ENCODE peak calls at places on chromosomes 3 and 15, in nine cellular contexts. One of them, this sample, is unnamed.

GRCh38 chr3:194013928-194014327 is 122.0 kb upstream of the HES1 start:
- DNase-seq in neural progenitor cell: no peak
- DNase-seq in hepatocyte: no peak
- DNase-seq in AG10803: no peak
- DNase-seq in WERI-Rb-1: no peak
- DNase-seq in thoracic aorta: no peak
- DNase-seq in heart right ventricle: no peak
- DNase-seq in fibroblast of pulmonary artery: no peak
- DNase-seq in heart left ventricle: no peak
- DNase-seq in this sample: no peak

GRCh38 chr3:49793486-49794085 is 6.1 kb downstream of the CDHR4 start:
- DNase-seq in neural progenitor cell: no peak
- DNase-seq in hepatocyte: no peak
- DNase-seq in AG10803: no peak
- DNase-seq in WERI-Rb-1: no peak
- DNase-seq in thoracic aorta: no peak
- DNase-seq in heart right ventricle: no peak
- DNase-seq in fibroblast of pulmonary artery: no peak
- DNase-seq in heart left ventricle: no peak
- DNase-seq in this sample: no peak

GRCh38 chr3:186622651-186623310 is 9.9 kb downstream of the AHSG start:
- DNase-seq in neural progenitor cell: no peak
- DNase-seq in hepatocyte: no peak
- DNase-seq in AG10803: no peak
- DNase-seq in WERI-Rb-1: no peak
- DNase-seq in thoracic aorta: no peak
- DNase-seq in heart right ventricle: no peak
- DNase-seq in fibroblast of pulmonary artery: no peak
- DNase-seq in heart left ventricle: no peak
- DNase-seq in this sample: no peak

GRCh38 chr15:66735909-66736305 is 33.9 kb downstream of the SMAD6 start:
- DNase-seq in neural progenitor cell: no peak
- DNase-seq in hepatocyte: no peak
- DNase-seq in AG10803: no peak
- DNase-seq in WERI-Rb-1: no peak
- DNase-seq in thoracic aorta: no peak
- DNase-seq in heart right ventricle: no peak
- DNase-seq in fibroblast of pulmonary artery: peak
- DNase-seq in heart left ventricle: no peak
- DNase-seq in this sample: no peak

GRCh38 chr3:127158614-127159221 is 34.2 kb upstream of the PRR23E start:
- DNase-seq in neural progenitor cell: peak
- DNase-seq in hepatocyte: peak
- DNase-seq in AG10803: no peak
- DNase-seq in WERI-Rb-1: peak
- DNase-seq in thoracic aorta: no peak
- DNase-seq in heart right ventricle: no peak
- DNase-seq in fibroblast of pulmonary artery: peak
- DNase-seq in heart left ventricle: no peak
- DNase-seq in this sample: no peak

GRCh38 chr15:45338417-45338816 is 39.9 kb downstream of the GATM start:
- DNase-seq in neural progenitor cell: no peak
- DNase-seq in hepatocyte: peak
- DNase-seq in AG10803: no peak
- DNase-seq in WERI-Rb-1: no peak
- DNase-seq in thoracic aorta: no peak
- DNase-seq in heart right ventricle: no peak
- DNase-seq in fibroblast of pulmonary artery: no peak
- DNase-seq in heart left ventricle: no peak
- DNase-seq in this sample: no peak

GRCh38 chr3:71000483-71000882 is 583.0 kb downstream of the FOXP1 start:
- DNase-seq in neural progenitor cell: no peak
- DNase-seq in hepatocyte: no peak
- DNase-seq in AG10803: no peak
- DNase-seq in WERI-Rb-1: no peak
- DNase-seq in thoracic aorta: no peak
- DNase-seq in heart right ventricle: no peak
- DNase-seq in fibroblast of pulmonary artery: no peak
- DNase-seq in heart left ventricle: no peak
- DNase-seq in this sample: no peak

GRCh38 chr3:152199069-152199838 is 69.5 kb upstream of the MBNL1 start:
- DNase-seq in neural progenitor cell: no peak
- DNase-seq in hepatocyte: no peak
- DNase-seq in AG10803: no peak
- DNase-seq in WERI-Rb-1: no peak
- DNase-seq in thoracic aorta: no peak
- DNase-seq in heart right ventricle: no peak
- DNase-seq in fibroblast of pulmonary artery: no peak
- DNase-seq in heart left ventricle: no peak
- DNase-seq in this sample: no peak

GRCh38 chr3:193040836-193041672 is 123.4 kb upstream of the MB21D2 start:
- DNase-seq in neural progenitor cell: peak
- DNase-seq in hepatocyte: peak
- DNase-seq in AG10803: peak
- DNase-seq in WERI-Rb-1: peak
- DNase-seq in thoracic aorta: no peak
- DNase-seq in heart right ventricle: peak
- DNase-seq in fibroblast of pulmonary artery: peak
- DNase-seq in heart left ventricle: no peak
- DNase-seq in this sample: no peak

GRCh38 chr15:76576526-76577279 is 240.1 kb downstream of the ISL2 start:
- DNase-seq in neural progenitor cell: no peak
- DNase-seq in hepatocyte: peak
- DNase-seq in AG10803: peak
- DNase-seq in WERI-Rb-1: no peak
- DNase-seq in thoracic aorta: peak
- DNase-seq in heart right ventricle: peak
- DNase-seq in fibroblast of pulmonary artery: peak
- DNase-seq in heart left ventricle: peak
- DNase-seq in this sample: peak

GRCh38 chr3:51687472-51688205 is 16.6 kb downstream of the TEX264 start:
- DNase-seq in neural progenitor cell: no peak
- DNase-seq in hepatocyte: no peak
- DNase-seq in AG10803: no peak
- DNase-seq in WERI-Rb-1: no peak
- DNase-seq in thoracic aorta: no peak
- DNase-seq in heart right ventricle: peak
- DNase-seq in fibroblast of pulmonary artery: peak
- DNase-seq in heart left ventricle: peak
- DNase-seq in this sample: no peak

GRCh38 chr15:99029358-99029871 is 21.8 kb upstream of the PGPEP1L start:
- DNase-seq in neural progenitor cell: no peak
- DNase-seq in hepatocyte: peak
- DNase-seq in AG10803: no peak
- DNase-seq in WERI-Rb-1: no peak
- DNase-seq in thoracic aorta: no peak
- DNase-seq in heart right ventricle: no peak
- DNase-seq in fibroblast of pulmonary artery: no peak
- DNase-seq in heart left ventricle: no peak
- DNase-seq in this sample: no peak

DNA sequence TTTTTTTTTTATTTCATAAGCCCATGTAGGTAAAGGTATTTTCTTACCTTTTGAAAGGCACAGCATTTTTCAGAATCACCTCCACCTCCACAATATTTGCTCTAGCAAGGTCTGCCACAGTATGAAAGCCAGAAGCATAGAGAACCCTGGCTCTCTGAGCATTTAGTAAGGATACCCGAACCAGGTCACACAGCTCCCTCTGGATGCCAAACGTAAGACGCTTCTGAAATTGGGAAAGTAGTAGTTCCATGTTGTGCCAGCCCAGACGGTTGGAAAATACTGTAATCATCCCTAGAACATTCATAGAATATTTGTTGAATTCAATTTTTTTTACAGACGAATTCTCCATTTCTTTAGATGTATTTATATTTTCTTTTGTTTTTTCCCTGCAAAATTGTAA is 52.4 kb downstream of the POLQ start:
- DNase-seq in neural progenitor cell: no peak
- DNase-seq in hepatocyte: no peak
- DNase-seq in AG10803: peak
- DNase-seq in WERI-Rb-1: no peak
- DNase-seq in thoracic aorta: no peak
- DNase-seq in heart right ventricle: no peak
- DNase-seq in fibroblast of pulmonary artery: peak
- DNase-seq in heart left ventricle: no peak
- DNase-seq in this sample: no peak
- TF ChIP-seq CTCF in neural progenitor cell: no peak
- TF ChIP-seq CTCF in hepatocyte: no peak
- TF ChIP-seq CTCF in AG10803: peak
- TF ChIP-seq CTCF in WERI-Rb-1: no peak
- TF ChIP-seq CTCF in thoracic aorta: no peak
- TF ChIP-seq CTCF in heart right ventricle: no peak
- TF ChIP-seq CTCF in fibroblast of pulmonary artery: no peak
- TF ChIP-seq CTCF in heart left ventricle: no peak
- TF ChIP-seq CTCF in this sample: peak

DNA sequence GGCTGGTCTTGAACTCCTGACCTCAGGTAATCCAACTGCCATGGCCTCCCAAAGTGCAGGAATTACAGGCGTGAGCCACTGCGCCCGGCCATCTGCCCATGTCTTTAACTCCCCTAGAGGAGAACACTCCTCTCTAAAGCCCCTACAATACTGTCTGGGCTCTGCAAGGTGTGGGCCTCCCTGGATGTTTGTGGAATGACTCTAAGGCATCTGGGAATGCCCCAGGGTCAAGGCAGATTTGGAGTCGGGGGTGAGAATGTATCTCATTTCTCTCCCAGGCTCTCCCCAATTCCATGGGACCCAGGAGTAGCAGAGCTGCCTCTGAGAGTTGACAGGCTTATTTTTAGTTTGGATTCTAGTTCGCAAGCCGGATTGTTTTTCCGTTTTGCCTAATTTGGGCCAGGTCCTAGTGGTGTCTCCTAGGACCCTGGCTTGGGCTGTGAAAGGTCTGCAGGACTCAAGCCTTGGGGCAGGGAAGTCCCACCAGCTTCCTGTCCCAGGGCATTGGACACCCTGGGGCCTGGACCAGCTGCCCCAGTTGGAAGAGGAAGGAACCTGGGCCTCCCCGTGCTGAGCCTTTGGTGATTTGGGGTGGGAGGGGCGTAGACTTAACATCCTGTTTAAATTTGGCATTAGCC is 53.5 kb downstream of the MAGEF1 start:
- DNase-seq in neural progenitor cell: no peak
- DNase-seq in hepatocyte: no peak
- DNase-seq in AG10803: no peak
- DNase-seq in WERI-Rb-1: no peak
- DNase-seq in thoracic aorta: no peak
- DNase-seq in heart right ventricle: peak
- DNase-seq in fibroblast of pulmonary artery: no peak
- DNase-seq in heart left ventricle: no peak
- DNase-seq in this sample: no peak
- H3K4me3 ChIP-seq in neural progenitor cell: no peak
- H3K4me3 ChIP-seq in hepatocyte: no peak
- H3K4me3 ChIP-seq in AG10803: no peak
- H3K4me3 ChIP-seq in WERI-Rb-1: no peak
- H3K4me3 ChIP-seq in thoracic aorta: no peak
- H3K4me3 ChIP-seq in heart right ventricle: no peak
- H3K4me3 ChIP-seq in fibroblast of pulmonary artery: no peak
- H3K4me3 ChIP-seq in heart left ventricle: no peak
- H3K4me3 ChIP-seq in this sample: no peak

DNA sequence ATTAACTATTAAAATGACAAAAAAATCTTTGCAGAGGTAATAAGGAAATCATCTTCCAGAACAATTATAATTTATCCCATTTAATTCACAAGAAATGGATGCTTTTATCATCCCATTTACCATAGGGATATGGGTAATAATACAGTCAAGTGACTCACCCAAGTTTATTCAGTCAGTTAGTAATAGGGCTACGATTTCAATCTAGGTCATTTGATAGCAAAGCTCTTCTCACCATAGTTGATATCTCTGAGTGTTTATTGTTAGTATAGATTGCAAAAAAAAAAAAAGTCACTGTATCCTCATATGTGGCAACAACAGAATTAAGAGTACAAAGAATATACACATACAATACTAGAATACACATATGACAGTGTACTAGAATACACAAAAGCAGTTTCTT is 797.1 kb downstream of the ROBO1 start:
- DNase-seq in neural progenitor cell: no peak
- DNase-seq in hepatocyte: no peak
- DNase-seq in AG10803: no peak
- DNase-seq in WERI-Rb-1: no peak
- DNase-seq in thoracic aorta: no peak
- DNase-seq in heart right ventricle: no peak
- DNase-seq in fibroblast of pulmonary artery: no peak
- DNase-seq in heart left ventricle: no peak
- DNase-seq in this sample: no peak
- TF ChIP-seq CTCF in neural progenitor cell: no peak
- TF ChIP-seq CTCF in hepatocyte: no peak
- TF ChIP-seq CTCF in AG10803: no peak
- TF ChIP-seq CTCF in WERI-Rb-1: no peak
- TF ChIP-seq CTCF in thoracic aorta: no peak
- TF ChIP-seq CTCF in heart right ventricle: no peak
- TF ChIP-seq CTCF in fibroblast of pulmonary artery: no peak
- TF ChIP-seq CTCF in heart left ventricle: no peak
- TF ChIP-seq CTCF in this sample: no peak

GRCh38 chr15:101051291-101052030 is 132.3 kb downstream of the LRRK1 start:
- DNase-seq in neural progenitor cell: no peak
- DNase-seq in hepatocyte: peak
- DNase-seq in AG10803: no peak
- DNase-seq in WERI-Rb-1: no peak
- DNase-seq in thoracic aorta: no peak
- DNase-seq in heart right ventricle: peak
- DNase-seq in fibroblast of pulmonary artery: no peak
- DNase-seq in heart left ventricle: no peak
- DNase-seq in this sample: no peak

GRCh38 chr15:101053261-101053660 is 134.1 kb downstream of the LRRK1 start:
- DNase-seq in neural progenitor cell: no peak
- DNase-seq in hepatocyte: peak
- DNase-seq in AG10803: no peak
- DNase-seq in WERI-Rb-1: no peak
- DNase-seq in thoracic aorta: no peak
- DNase-seq in heart right ventricle: no peak
- DNase-seq in fibroblast of pulmonary artery: no peak
- DNase-seq in heart left ventricle: no peak
- DNase-seq in this sample: no peak

GRCh38 chr15:101050647-101051290 is 131.6 kb downstream of the LRRK1 start:
- DNase-seq in neural progenitor cell: no peak
- DNase-seq in hepatocyte: peak
- DNase-seq in AG10803: no peak
- DNase-seq in WERI-Rb-1: no peak
- DNase-seq in thoracic aorta: no peak
- DNase-seq in heart right ventricle: no peak
- DNase-seq in fibroblast of pulmonary artery: no peak
- DNase-seq in heart left ventricle: peak
- DNase-seq in this sample: no peak

GRCh38 chr15:101052681-101053121 is 133.5 kb downstream of the LRRK1 start:
- DNase-seq in neural progenitor cell: no peak
- DNase-seq in hepatocyte: peak
- DNase-seq in AG10803: no peak
- DNase-seq in WERI-Rb-1: no peak
- DNase-seq in thoracic aorta: no peak
- DNase-seq in heart right ventricle: peak
- DNase-seq in fibroblast of pulmonary artery: no peak
- DNase-seq in heart left ventricle: no peak
- DNase-seq in this sample: no peak

GRCh38 chr15:101052031-101052620 is 133.0 kb downstream of the LRRK1 start:
- DNase-seq in neural progenitor cell: no peak
- DNase-seq in hepatocyte: peak
- DNase-seq in AG10803: no peak
- DNase-seq in WERI-Rb-1: no peak
- DNase-seq in thoracic aorta: no peak
- DNase-seq in heart right ventricle: no peak
- DNase-seq in fibroblast of pulmonary artery: no peak
- DNase-seq in heart left ventricle: no peak
- DNase-seq in this sample: no peak
- H3K4me3 ChIP-seq in neural progenitor cell: no peak
- H3K4me3 ChIP-seq in hepatocyte: no peak
- H3K4me3 ChIP-seq in AG10803: no peak
- H3K4me3 ChIP-seq in WERI-Rb-1: no peak
- H3K4me3 ChIP-seq in thoracic aorta: no peak
- H3K4me3 ChIP-seq in heart right ventricle: no peak
- H3K4me3 ChIP-seq in fibroblast of pulmonary artery: no peak
- H3K4me3 ChIP-seq in heart left ventricle: no peak
- H3K4me3 ChIP-seq in this sample: no peak

This sample was measured in retinal pigment epithelial cell.